ENCODE peak calls at places on chromosomes 3 and 15, in four cellular contexts. Y, L, E and A are unnamed samples.

GRCh38 chr15:74368121-74368520 is 675 bp upstream of the CYP11A1 start:
- DNase-seq in L (no peak), Y (no peak), E (no peak), A (no peak)

GRCh38 chr15:58546635-58547627 is 115.1 kb downstream of the LIPC start:
- DNase-seq in E (no peak), L (no peak), Y (peak; percentile 85), A (no peak)

GRCh38 chr3:172856766-172857742 is 106.5 kb downstream of the ECT2 start:
- DNase-seq in E (no peak), L (no peak), Y (no peak), A (no peak)

GRCh38 chr3:183202004-183202722 is 39.6 kb upstream of the LAMP3 start:
- DNase-seq in Y (no peak), E (no peak), L (no peak), A (peak; percentile 23)

GRCh38 chr15:57198654-57199241 is 177.6 kb upstream of the CGNL1 start:
- DNase-seq in L (no peak), Y (no peak), E (no peak), A (no peak)

GRCh38 chr3:105399611-105400010 is 32.9 kb downstream of the ALCAM start:
- DNase-seq in Y (no peak), E (no peak), L (no peak), A (no peak)

GRCh38 chr3:9397911-9398714 is 698 bp downstream of the SETD5 start:
- DNase-seq in L (no peak), Y (peak; percentile 33), E (no peak), A (peak; percentile 36)

GRCh38 chr15:48459571-48460461 is 128.6 kb downstream of the DUT start:
- DNase-seq in L (no peak), Y (peak; percentile 71), E (peak; percentile 77), A (no peak)

GRCh38 chr3:51622868-51623267 is 48.2 kb upstream of the TEX264 start:
- DNase-seq in E (peak; percentile 80), L (no peak), Y (peak; percentile 45), A (no peak)

GRCh38 chr15:37995461-37996347 is 61.3 kb downstream of the TMCO5A start:
- DNase-seq in Y (peak; percentile 60), L (no peak), E (peak; percentile 76), A (no peak)

GRCh38 chr15:66461917-66462316 is 35.6 kb downstream of the SNAPC5 start:
- DNase-seq in E (no peak), L (no peak), Y (no peak), A (no peak)

GRCh38 chr3:32457971-32458471 is 44.6 kb downstream of the CMTM6 start:
- DNase-seq in L (no peak), E (no peak), Y (no peak), A (peak; percentile 50)